ENCODE peak calls at places on chromosomes 13 and 19, in eight cellular contexts. O is AG09319; Y is effector CD8-positive, alpha-beta T cell; B is stimulated activated CD4-positive, alpha-beta T cell treated with anti-CD3 and anti-CD28 coated beads, Interleukin-1b, Interleukin-23, amount 100 ng/mL, for 4 hours; I is NCI-H1417; C is glutamatergic neuron; V is HTR-8/SVneo; T is hypothalamus. K is an unnamed sample.

GRCh38 chr13:94033098-94033497 is 446.4 kb downstream of the DCT start:
- DNase-seq in Y (no peak), V (no peak), C (no peak), T (no peak), B (no peak), I (no peak), O (no peak), K (no peak)

GRCh38 chr19:532578-533484 is 1.3 kb downstream of the CDC34 start:
- DNase-seq in T (peak), V (no peak), Y (no peak), I (peak), O (no peak), C (peak), B (peak), K (peak)

GRCh38 chr13:113742445-113743120 is 16.4 kb upstream of the TMEM255B start:
- DNase-seq in B (no peak), Y (no peak), V (no peak), T (no peak), C (no peak), O (no peak), I (peak), K (no peak)

GRCh38 chr19:19900574-19901444 is at the start of gene ZNF93:
- DNase-seq in I (peak), O (peak), C (peak), T (peak), Y (peak), V (peak), B (peak), K (peak)

GRCh38 chr19:2474232-2475017 is 1.5 kb upstream of the GADD45B start:
- DNase-seq in I (peak), O (no peak), V (peak), B (peak), T (peak), Y (peak), C (peak), K (peak)

GRCh38 chr19:42332059-42332458 is 6.6 kb downstream of the MEGF8 start:
- DNase-seq in T (no peak), C (no peak), O (no peak), B (no peak), Y (no peak), V (no peak), I (no peak), K (no peak)

GRCh38 chr19:8571006-8571411 is 6.2 kb downstream of the MYO1F start:
- DNase-seq in I (no peak), O (no peak), C (no peak), T (no peak), V (peak), Y (peak), B (peak), K (peak)

GRCh38 chr13:27857271-27857670 is 62.5 kb upstream of the PDX1 start:
- DNase-seq in V (no peak), B (no peak), I (peak), C (peak), Y (no peak), T (no peak), O (no peak), K (no peak)

GRCh38 chr13:51943721-51944120 is 67.5 kb downstream of the ATP7B start:
- DNase-seq in I (no peak), B (no peak), O (no peak), T (no peak), Y (no peak), C (no peak), V (no peak), K (no peak)

GRCh38 chr13:99332456-99332855 is 25.3 kb upstream of the GPR183 start:
- DNase-seq in V (no peak), T (no peak), Y (no peak), O (no peak), C (no peak), I (no peak), B (no peak), K (no peak)

GRCh38 chr19:13091400-13092161 is 11.1 kb downstream of the LYL1 start:
- DNase-seq in V (no peak), I (no peak), C (peak), T (peak), B (no peak), O (peak), Y (no peak), K (peak)

GRCh38 chr19:14563989-14564650 is 7.7 kb downstream of the NDUFB7 start:
- DNase-seq in V (no peak), C (peak), O (no peak), I (no peak), Y (peak), T (no peak), B (no peak), K (no peak)

GRCh38 chr19:35756373-35757230 is at the start of gene HSPB6:
- DNase-seq in V (no peak), T (no peak), B (no peak), O (no peak), I (no peak), Y (no peak), C (peak), K (peak)

GRCh38 chr19:9309974-9310446 is 372 bp upstream of the ZNF699 start:
- DNase-seq in Y (peak), C (peak), O (peak), V (peak), B (no peak), T (peak), I (peak), K (peak)

GRCh38 chr19:18432275-18433038 is 5.5 kb downstream of the ISYNA1 start:
- DNase-seq in V (no peak), T (no peak), I (no peak), C (no peak), B (no peak), Y (no peak), O (no peak), K (no peak)

GRCh38 chr13:28136916-28137315 is 1.4 kb upstream of the PAN3 start:
- DNase-seq in B (no peak), V (no peak), O (no peak), T (no peak), C (no peak), I (no peak), Y (no peak), K (no peak)

GRCh38 chr13:49746111-49746510 is 46.4 kb downstream of the KPNA3 start:
- DNase-seq in C (no peak), I (no peak), V (no peak), B (no peak), O (no peak), Y (no peak), T (no peak), K (no peak)

GRCh38 chr13:61486496-61486895 is 70.8 kb upstream of the PCDH20 start:
- DNase-seq in C (no peak), Y (no peak), O (no peak), V (no peak), T (no peak), I (no peak), B (no peak), K (no peak)

GRCh38 chr13:37886879-37887278 is 17.3 kb upstream of the TRPC4 start:
- DNase-seq in T (no peak), C (no peak), O (no peak), I (no peak), Y (no peak), B (no peak), V (no peak), K (no peak)

GRCh38 chr19:33399081-33399744 is 25.7 kb downstream of the CEBPG start:
- DNase-seq in I (no peak), V (no peak), C (peak), Y (no peak), B (no peak), O (no peak), T (no peak), K (no peak)

GRCh38 chr13:109026266-109026665 is 396.9 kb downstream of the MYO16 start:
- DNase-seq in V (no peak), B (no peak), Y (no peak), C (no peak), I (no peak), O (no peak), T (no peak), K (no peak)

GRCh38 chr19:49637865-49638350 is 2.0 kb downstream of the RRAS start:
- DNase-seq in I (no peak), V (peak), C (peak), Y (no peak), B (no peak), T (no peak), O (peak), K (peak)

GRCh38 chr13:97715763-97716162 is 237.7 kb upstream of the IPO5 start:
- DNase-seq in T (no peak), B (no peak), C (no peak), V (no peak), Y (no peak), O (no peak), I (no peak), K (no peak)

GRCh38 chr19:40691421-40692211 is 1.2 kb upstream of the NUMBL start:
- DNase-seq in B (no peak), O (no peak), Y (no peak), T (no peak), C (peak), I (peak), V (no peak), K (no peak)

GRCh38 chr19:6228523-6229215 is 51.1 kb downstream of the MLLT1 start:
- DNase-seq in C (no peak), I (no peak), B (no peak), V (no peak), T (no peak), O (no peak), Y (no peak), K (no peak)